ENCODE peak calls at places on chromosomes 16 and 17, in ten cellular contexts. One of them, this sample, is unnamed. For H3K4me1, the result is how much of the 10 kb centered on the place peaks cover.

GRCh38 chr16:56289862-56290261 is 98.6 kb downstream of the GNAO1 start:
- DNase-seq in Peyer's patch: no peak
- DNase-seq in hepatocyte: no peak
- DNase-seq in thoracic aorta: no peak
- DNase-seq in lower lobe of right lung: no peak
- DNase-seq in body of pancreas: no peak
- DNase-seq in A549: no peak
- DNase-seq in neural progenitor cell: peak
- DNase-seq in PC-3: no peak
- DNase-seq in gastrocnemius medialis: no peak
- DNase-seq in this sample: no peak

GRCh38 chr17:79630821-79631639 is 20.2 kb upstream of the RBFOX3 start:
- DNase-seq in gastrocnemius medialis: no peak
- DNase-seq in body of pancreas: no peak
- DNase-seq in lower lobe of right lung: peak
- DNase-seq in A549: no peak
- DNase-seq in thoracic aorta: no peak
- DNase-seq in Peyer's patch: no peak
- DNase-seq in hepatocyte: no peak
- DNase-seq in neural progenitor cell: no peak
- DNase-seq in PC-3: no peak
- DNase-seq in this sample: peak

GRCh38 chr17:77174928-77175720 is 34.4 kb downstream of the SEC14L1 start:
- DNase-seq in lower lobe of right lung: no peak
- DNase-seq in hepatocyte: no peak
- DNase-seq in thoracic aorta: no peak
- DNase-seq in neural progenitor cell: peak
- DNase-seq in body of pancreas: peak
- DNase-seq in gastrocnemius medialis: no peak
- DNase-seq in A549: no peak
- DNase-seq in PC-3: no peak
- DNase-seq in Peyer's patch: no peak
- DNase-seq in this sample: no peak

GRCh38 chr16:85166699-85167588 is 54.7 kb upstream of the CIBAR2 start:
- DNase-seq in hepatocyte: no peak
- DNase-seq in gastrocnemius medialis: no peak
- DNase-seq in Peyer's patch: no peak
- DNase-seq in body of pancreas: peak
- DNase-seq in thoracic aorta: no peak
- DNase-seq in PC-3: no peak
- DNase-seq in neural progenitor cell: no peak
- DNase-seq in A549: no peak
- DNase-seq in lower lobe of right lung: peak
- DNase-seq in this sample: no peak

GRCh38 chr16:67951485-67951884 is 7.6 kb upstream of the LCAT start:
- DNase-seq in Peyer's patch: no peak
- DNase-seq in PC-3: no peak
- DNase-seq in lower lobe of right lung: no peak
- DNase-seq in body of pancreas: peak
- DNase-seq in neural progenitor cell: no peak
- DNase-seq in hepatocyte: no peak
- DNase-seq in thoracic aorta: no peak
- DNase-seq in gastrocnemius medialis: no peak
- DNase-seq in A549: no peak
- DNase-seq in this sample: no peak

GRCh38 chr16:50741225-50741807 is 570 bp upstream of the CYLD start:
- DNase-seq in lower lobe of right lung: no peak
- DNase-seq in A549: no peak
- DNase-seq in hepatocyte: peak
- DNase-seq in Peyer's patch: no peak
- DNase-seq in body of pancreas: peak
- DNase-seq in thoracic aorta: no peak
- DNase-seq in PC-3: no peak
- DNase-seq in neural progenitor cell: peak
- DNase-seq in gastrocnemius medialis: no peak
- DNase-seq in this sample: peak

GRCh38 chr17:1078831-1079561 is 82.1 kb downstream of the TIMM22 start:
- DNase-seq in hepatocyte: no peak
- DNase-seq in Peyer's patch: no peak
- DNase-seq in body of pancreas: no peak
- DNase-seq in lower lobe of right lung: peak
- DNase-seq in A549: no peak
- DNase-seq in neural progenitor cell: peak
- DNase-seq in thoracic aorta: no peak
- DNase-seq in gastrocnemius medialis: no peak
- DNase-seq in PC-3: no peak
- DNase-seq in this sample: no peak

GRCh38 chr17:13888043-13888442 is 181.3 kb upstream of the COX10 start:
- DNase-seq in hepatocyte: peak
- DNase-seq in thoracic aorta: no peak
- DNase-seq in neural progenitor cell: no peak
- DNase-seq in body of pancreas: peak
- DNase-seq in A549: no peak
- DNase-seq in PC-3: peak
- DNase-seq in gastrocnemius medialis: no peak
- DNase-seq in lower lobe of right lung: no peak
- DNase-seq in Peyer's patch: no peak
- DNase-seq in this sample: no peak

GRCh38 chr17:74259667-74260524 is 14.1 kb upstream of the DNAI2 start:
- DNase-seq in gastrocnemius medialis: no peak
- DNase-seq in thoracic aorta: no peak
- DNase-seq in Peyer's patch: no peak
- DNase-seq in neural progenitor cell: no peak
- DNase-seq in PC-3: peak
- DNase-seq in A549: no peak
- DNase-seq in hepatocyte: no peak
- DNase-seq in body of pancreas: no peak
- DNase-seq in lower lobe of right lung: no peak
- DNase-seq in this sample: no peak

GRCh38 chr17:11610999-11611566 is 12.8 kb downstream of the DNAH9 start:
- DNase-seq in hepatocyte: no peak
- DNase-seq in A549: no peak
- DNase-seq in PC-3: no peak
- DNase-seq in gastrocnemius medialis: no peak
- DNase-seq in Peyer's patch: no peak
- DNase-seq in thoracic aorta: no peak
- DNase-seq in neural progenitor cell: no peak
- DNase-seq in body of pancreas: no peak
- DNase-seq in lower lobe of right lung: no peak
- DNase-seq in this sample: no peak

GRCh38 chr16:55655709-55656694 is at the start of gene SLC6A2:
- DNase-seq in lower lobe of right lung: no peak
- DNase-seq in A549: no peak
- DNase-seq in Peyer's patch: no peak
- DNase-seq in neural progenitor cell: peak
- DNase-seq in hepatocyte: peak
- DNase-seq in body of pancreas: no peak
- DNase-seq in gastrocnemius medialis: no peak
- DNase-seq in PC-3: no peak
- DNase-seq in thoracic aorta: no peak
- DNase-seq in this sample: no peak

GRCh38 chr16:47567321-47567720 is 106.2 kb downstream of the PHKB start:
- DNase-seq in Peyer's patch: no peak
- DNase-seq in PC-3: no peak
- DNase-seq in lower lobe of right lung: no peak
- DNase-seq in neural progenitor cell: no peak
- DNase-seq in thoracic aorta: no peak
- DNase-seq in body of pancreas: no peak
- DNase-seq in A549: no peak
- DNase-seq in gastrocnemius medialis: no peak
- DNase-seq in hepatocyte: no peak
- DNase-seq in this sample: no peak

GRCh38 chr17:80769516-80769915 is 222.1 kb upstream of the CHMP6 start:
- DNase-seq in lower lobe of right lung: no peak
- DNase-seq in Peyer's patch: no peak
- DNase-seq in hepatocyte: no peak
- DNase-seq in PC-3: no peak
- DNase-seq in gastrocnemius medialis: no peak
- DNase-seq in neural progenitor cell: no peak
- DNase-seq in body of pancreas: no peak
- DNase-seq in thoracic aorta: no peak
- DNase-seq in A549: no peak
- DNase-seq in this sample: no peak

GRCh38 chr16:70437017-70437581 is 1.8 kb downstream of the ST3GAL2 start:
- DNase-seq in Peyer's patch: no peak
- DNase-seq in neural progenitor cell: peak
- DNase-seq in hepatocyte: peak
- DNase-seq in A549: no peak
- DNase-seq in lower lobe of right lung: no peak
- DNase-seq in PC-3: no peak
- DNase-seq in body of pancreas: no peak
- DNase-seq in thoracic aorta: no peak
- DNase-seq in gastrocnemius medialis: peak
- DNase-seq in this sample: no peak

GRCh38 chr17:57455063-57455914 is 199.0 kb downstream of the MSI2 start:
- DNase-seq in thoracic aorta: no peak
- DNase-seq in lower lobe of right lung: no peak
- DNase-seq in neural progenitor cell: no peak
- DNase-seq in hepatocyte: no peak
- DNase-seq in gastrocnemius medialis: no peak
- DNase-seq in PC-3: no peak
- DNase-seq in Peyer's patch: peak
- DNase-seq in A549: no peak
- DNase-seq in body of pancreas: no peak
- DNase-seq in this sample: no peak

GRCh38 chr17:31411707-31412285 is 20.3 kb downstream of the RAB11FIP4 start:
- DNase-seq in lower lobe of right lung: no peak
- DNase-seq in Peyer's patch: no peak
- DNase-seq in body of pancreas: no peak
- DNase-seq in gastrocnemius medialis: no peak
- DNase-seq in hepatocyte: no peak
- DNase-seq in A549: no peak
- DNase-seq in neural progenitor cell: no peak
- DNase-seq in PC-3: no peak
- DNase-seq in thoracic aorta: no peak
- DNase-seq in this sample: no peak

GRCh38 chr16:57372372-57373116 is at the start of gene CX3CL1:
- DNase-seq in body of pancreas: peak
- DNase-seq in PC-3: no peak
- DNase-seq in Peyer's patch: no peak
- DNase-seq in hepatocyte: peak
- DNase-seq in neural progenitor cell: peak
- DNase-seq in A549: no peak
- DNase-seq in thoracic aorta: no peak
- DNase-seq in lower lobe of right lung: peak
- DNase-seq in gastrocnemius medialis: no peak
- DNase-seq in this sample: peak

GRCh38 chr17:57521606-57522435 is 223.3 kb downstream of the CCDC182 start:
- DNase-seq in body of pancreas: no peak
- DNase-seq in lower lobe of right lung: no peak
- DNase-seq in gastrocnemius medialis: no peak
- DNase-seq in thoracic aorta: no peak
- DNase-seq in Peyer's patch: no peak
- DNase-seq in hepatocyte: no peak
- DNase-seq in neural progenitor cell: no peak
- DNase-seq in A549: no peak
- DNase-seq in PC-3: no peak
- DNase-seq in this sample: no peak

GRCh38 chr17:66840061-66840460 is 5.1 kb downstream of the CACNG5 start:
- DNase-seq in body of pancreas: no peak
- DNase-seq in thoracic aorta: no peak
- DNase-seq in A549: no peak
- DNase-seq in neural progenitor cell: no peak
- DNase-seq in hepatocyte: no peak
- DNase-seq in Peyer's patch: no peak
- DNase-seq in PC-3: no peak
- DNase-seq in gastrocnemius medialis: no peak
- DNase-seq in lower lobe of right lung: no peak
- DNase-seq in this sample: no peak
- H3K27ac ChIP-seq in body of pancreas: no peak
- H3K27ac ChIP-seq in thoracic aorta: no peak
- H3K27ac ChIP-seq in A549: no peak
- H3K27ac ChIP-seq in neural progenitor cell: no peak
- H3K27ac ChIP-seq in hepatocyte: no peak
- H3K27ac ChIP-seq in Peyer's patch: no peak
- H3K27ac ChIP-seq in PC-3: no peak
- H3K27ac ChIP-seq in gastrocnemius medialis: no peak
- H3K27ac ChIP-seq in lower lobe of right lung: no peak
- H3K27ac ChIP-seq in this sample: no peak

GRCh38 chr17:59332890-59333377 is 1.5 kb downstream of the YPEL2 start:
- DNase-seq in body of pancreas: peak
- DNase-seq in hepatocyte: peak
- DNase-seq in Peyer's patch: peak
- DNase-seq in A549: no peak
- DNase-seq in PC-3: peak
- DNase-seq in thoracic aorta: no peak
- DNase-seq in gastrocnemius medialis: peak
- DNase-seq in lower lobe of right lung: peak
- DNase-seq in neural progenitor cell: no peak
- DNase-seq in this sample: peak
- H3K4me1 ChIP-seq in body of pancreas: half or more
- H3K4me1 ChIP-seq in hepatocyte: under half
- H3K4me1 ChIP-seq in Peyer's patch: under half
- H3K4me1 ChIP-seq in A549: under half
- H3K4me1 ChIP-seq in PC-3: under half
- H3K4me1 ChIP-seq in thoracic aorta: half or more
- H3K4me1 ChIP-seq in gastrocnemius medialis: half or more
- H3K4me1 ChIP-seq in lower lobe of right lung: half or more
- H3K4me1 ChIP-seq in neural progenitor cell: under half
- H3K4me1 ChIP-seq in this sample: under half

DNA sequence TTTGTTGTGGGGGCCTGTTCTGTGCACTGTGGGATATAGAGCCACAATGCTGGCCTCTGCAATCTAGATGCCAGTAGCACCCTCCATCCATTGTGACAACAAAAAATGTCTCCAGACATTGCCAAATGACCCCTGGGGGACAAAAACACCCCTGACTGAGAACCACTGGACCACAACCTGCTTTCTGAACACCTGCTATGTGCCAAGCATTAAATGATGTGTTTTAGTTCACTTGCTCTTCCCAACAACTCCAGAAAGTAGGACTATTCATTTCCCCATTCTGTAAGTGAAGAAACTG is 367.0 kb upstream of the ERCC4 start:
- DNase-seq in neural progenitor cell: no peak
- DNase-seq in lower lobe of right lung: no peak
- DNase-seq in hepatocyte: no peak
- DNase-seq in Peyer's patch: no peak
- DNase-seq in PC-3: no peak
- DNase-seq in thoracic aorta: no peak
- DNase-seq in body of pancreas: no peak
- DNase-seq in gastrocnemius medialis: no peak
- DNase-seq in A549: no peak
- DNase-seq in this sample: no peak
- H3K27ac ChIP-seq in neural progenitor cell: no peak
- H3K27ac ChIP-seq in lower lobe of right lung: no peak
- H3K27ac ChIP-seq in hepatocyte: no peak
- H3K27ac ChIP-seq in Peyer's patch: no peak
- H3K27ac ChIP-seq in PC-3: no peak
- H3K27ac ChIP-seq in thoracic aorta: no peak
- H3K27ac ChIP-seq in body of pancreas: no peak
- H3K27ac ChIP-seq in gastrocnemius medialis: no peak
- H3K27ac ChIP-seq in A549: no peak
- H3K27ac ChIP-seq in this sample: no peak

DNA sequence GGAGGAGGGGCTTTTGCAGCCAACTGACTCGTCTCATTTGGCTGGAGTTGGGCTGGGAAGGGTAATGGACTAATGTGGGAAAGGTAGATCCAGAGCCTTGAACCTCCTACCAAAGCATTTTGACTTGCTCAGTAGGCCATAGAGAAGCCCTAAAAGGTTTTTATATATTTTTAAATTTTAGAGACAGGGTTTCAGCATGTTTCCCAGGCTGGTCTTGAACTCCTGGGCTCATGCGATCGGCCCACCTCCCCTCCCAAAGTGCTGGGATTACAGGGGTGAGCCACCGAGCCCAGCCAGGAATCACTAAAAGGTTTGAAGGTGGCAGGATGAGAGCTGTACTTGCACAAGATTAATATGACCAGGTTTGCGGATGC is 2.0 kb upstream of the PITPNC1 start:
- DNase-seq in A549: no peak
- DNase-seq in lower lobe of right lung: no peak
- DNase-seq in Peyer's patch: no peak
- DNase-seq in hepatocyte: no peak
- DNase-seq in gastrocnemius medialis: no peak
- DNase-seq in thoracic aorta: no peak
- DNase-seq in neural progenitor cell: no peak
- DNase-seq in PC-3: no peak
- DNase-seq in body of pancreas: no peak
- DNase-seq in this sample: no peak
- H3K4me1 ChIP-seq in A549: under half
- H3K4me1 ChIP-seq in lower lobe of right lung: under half
- H3K4me1 ChIP-seq in Peyer's patch: under half
- H3K4me1 ChIP-seq in hepatocyte: under half
- H3K4me1 ChIP-seq in gastrocnemius medialis: under half
- H3K4me1 ChIP-seq in thoracic aorta: under half
- H3K4me1 ChIP-seq in neural progenitor cell: under half
- H3K4me1 ChIP-seq in PC-3: under half
- H3K4me1 ChIP-seq in body of pancreas: under half
- H3K4me1 ChIP-seq in this sample: under half

This sample was measured in ascending aorta.